ENCODE peak calls at places on chromosomes 13 and 19, in seven cellular contexts. S, V, Z, F, D, K and Y are unnamed samples.

GRCh38 chr13:92175330-92175729 is 776.9 kb downstream of the GPC5 start:
- DNase-seq in Z (no peak), K (peak; percentile 22), F (no peak), V (no peak), S (peak; percentile 62), D (peak; percentile 33), Y (no peak)

GRCh38 chr13:111393221-111393790 is 72.9 kb downstream of the TEX29 start:
- DNase-seq in V (no peak), Z (no peak), S (no peak), D (no peak), F (no peak), K (no peak), Y (no peak)

GRCh38 chr19:23957660-23958281 is 43.1 kb downstream of the ZNF726 start:
- DNase-seq in S (peak; percentile 82), K (no peak), Z (no peak), V (no peak), D (peak; percentile 11), F (no peak), Y (no peak)

GRCh38 chr19:11721681-11722080 is 17.1 kb downstream of the ZNF823 start:
- DNase-seq in K (no peak), S (no peak), V (no peak), Z (no peak), D (no peak), F (no peak), Y (no peak)

GRCh38 chr19:45472557-45473365 is 5.0 kb downstream of the FOSB start:
- DNase-seq in K (peak; percentile 32), S (no peak), V (no peak), Z (no peak), F (no peak), D (no peak), Y (no peak)

GRCh38 chr13:43319617-43320444 is 296.4 kb downstream of the DNAJC15 start:
- DNase-seq in D (no peak), K (no peak), F (no peak), S (no peak), V (no peak), Z (no peak), Y (no peak)

GRCh38 chr13:42762917-42763316 is 18.5 kb upstream of the FAM216B start:
- DNase-seq in D (no peak), F (no peak), Z (no peak), S (peak; percentile 98), K (no peak), V (no peak), Y (no peak)

GRCh38 chr19:32406161-32407003 is 812 bp downstream of the DPY19L3 start:
- DNase-seq in D (no peak), V (no peak), S (no peak), F (no peak), K (peak; percentile 76), Z (peak; percentile 80), Y (no peak)

GRCh38 chr19:33797821-33798633 is 1.4 kb downstream of the KCTD15 start:
- DNase-seq in D (peak; percentile 64), K (peak; percentile 79), V (no peak), F (no peak), S (peak; percentile 33), Z (no peak), Y (no peak)

GRCh38 chr19:18921593-18921992 is 2.1 kb downstream of the DDX49 start:
- DNase-seq in K (no peak), Z (no peak), S (no peak), F (no peak), V (no peak), D (no peak), Y (no peak)

GRCh38 chr19:39481229-39481545 is 549 bp downstream of the TIMM50 start:
- DNase-seq in K (no peak), D (no peak), F (no peak), Z (no peak), V (no peak), S (no peak), Y (no peak)

GRCh38 chr13:109735567-109735966 is 50.8 kb downstream of the IRS2 start:
- DNase-seq in Z (no peak), V (no peak), D (no peak), K (no peak), F (no peak), S (no peak), Y (no peak)

GRCh38 chr13:59112375-59112774 is 1051.4 kb downstream of the DIAPH3 start:
- DNase-seq in V (peak; percentile 19), D (peak; percentile 1), F (no peak), K (no peak), S (peak; percentile 99), Z (no peak), Y (no peak)

GRCh38 chr19:12985049-12985776 is 10.1 kb upstream of the NFIX start:
- DNase-seq in S (peak; percentile 76), K (peak; percentile 73), V (peak; percentile 94), F (no peak), Z (peak; percentile 92), D (no peak), Y (no peak)

GRCh38 chr13:26420282-26420960 is 137.1 kb upstream of the WASF3 start:
- DNase-seq in D (no peak), F (no peak), K (no peak), S (peak; percentile 10), Z (no peak), V (no peak), Y (no peak)

DNA sequence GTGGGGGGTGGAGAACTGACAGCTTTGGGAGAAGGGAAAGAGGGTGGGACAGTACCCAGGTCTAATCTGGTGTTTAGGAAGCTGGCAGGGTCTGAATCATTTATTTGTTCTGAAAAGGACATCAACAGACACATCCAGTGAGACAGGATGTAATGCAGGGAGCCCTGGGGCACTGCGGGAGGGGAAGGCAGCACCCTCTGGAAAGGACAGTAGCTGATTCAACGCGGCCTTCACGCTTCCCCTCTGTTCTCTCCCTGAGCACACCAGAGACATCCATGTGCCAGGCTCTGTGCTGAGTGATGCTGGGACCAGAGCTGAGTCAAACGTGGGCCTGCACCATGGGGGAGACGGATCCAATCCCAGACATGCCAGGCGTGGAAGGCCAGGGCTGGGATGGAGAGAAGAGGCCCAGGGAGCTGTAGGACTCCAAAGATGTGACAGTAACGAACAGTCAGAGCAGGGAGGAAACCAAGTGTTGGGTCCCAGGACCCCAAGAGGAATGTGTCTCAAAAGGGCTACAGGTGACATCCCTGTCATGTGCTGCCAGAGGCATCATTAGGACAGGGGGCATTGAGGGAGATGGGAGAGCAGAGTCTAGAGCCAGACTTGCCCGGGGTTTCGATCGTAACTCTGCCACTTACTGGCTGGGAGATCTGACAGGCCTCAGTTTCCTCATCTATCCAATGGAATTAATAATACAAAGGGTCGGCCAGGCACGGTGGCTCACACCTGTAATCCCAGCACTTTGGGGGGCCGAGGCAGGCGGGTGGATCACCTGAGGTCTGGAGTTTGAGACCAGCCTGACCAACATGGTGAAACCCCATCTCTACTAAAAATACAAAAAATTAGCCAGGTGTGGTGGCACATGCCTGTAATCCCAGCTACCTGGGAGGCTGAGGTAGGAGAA is 1.7 kb downstream of the ETFB start:
- DNase-seq in D (peak; percentile 70), S (no peak), Z (no peak), F (no peak), V (no peak), K (no peak), Y (no peak)
- TF ChIP-seq POLR2A in D (no peak), S (no peak), Z (no peak), F (no peak), V (no peak), K (no peak), Y (no peak)

GRCh38 chr19:6894313-6894712 is 6.9 kb downstream of the ADGRE1 start:
- DNase-seq in D (no peak), V (no peak), Z (no peak), K (no peak), S (no peak), F (no peak), Y (no peak)
- TF ChIP-seq POLR2A in D (no peak), V (no peak), Z (no peak), K (no peak), S (no peak), F (no peak), Y (no peak)

DNA sequence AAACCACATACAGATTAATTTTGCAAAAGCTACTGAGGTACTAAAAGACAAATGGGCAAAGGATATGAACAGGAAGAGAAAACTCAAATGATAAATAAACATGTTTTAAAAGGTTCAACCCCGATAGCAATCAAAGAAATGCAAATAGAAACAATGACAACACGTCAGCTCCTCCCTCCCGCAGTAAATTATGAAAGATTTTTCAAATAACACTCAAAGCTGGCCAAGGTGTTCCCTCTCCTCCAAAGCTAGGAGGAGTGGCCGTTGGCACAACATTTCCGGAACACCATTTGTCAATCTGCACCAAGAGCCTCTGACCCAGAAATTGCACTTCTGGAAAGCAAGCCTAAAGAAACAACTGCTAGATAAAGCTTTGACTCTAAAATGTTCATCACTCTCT is 28.3 kb downstream of the INSR start:
- DNase-seq in K (peak; percentile 61), V (peak; percentile 63), F (no peak), S (no peak), D (no peak), Z (no peak), Y (no peak)
- TF ChIP-seq POLR2A in K (no peak), V (no peak), F (no peak), S (no peak), D (no peak), Z (no peak), Y (no peak)

GRCh38 chr19:16586477-16586871 is 14.3 kb upstream of the SLC35E1 start:
- DNase-seq in K (no peak), Z (no peak), S (no peak), V (no peak), D (no peak), F (no peak), Y (no peak)
- TF ChIP-seq POLR2A in K (no peak), Z (no peak), S (no peak), V (no peak), D (no peak), F (no peak), Y (no peak)

GRCh38 chr19:1839658-1840540 is 8.4 kb downstream of the REXO1 start:
- DNase-seq in V (no peak), Z (no peak), K (no peak), D (no peak), S (no peak), F (no peak), Y (no peak)

GRCh38 chr19:1841209-1841924 is 6.9 kb downstream of the REXO1 start:
- DNase-seq in D (no peak), K (no peak), Z (no peak), S (no peak), V (no peak), F (no peak), Y (no peak)

GRCh38 chr19:1837625-1838105 is 10.6 kb downstream of the REXO1 start:
- DNase-seq in S (no peak), V (no peak), F (no peak), D (no peak), K (peak; percentile 46), Z (no peak), Y (peak; percentile 94)

GRCh38 chr19:1843116-1843515 is 5.2 kb downstream of the REXO1 start:
- DNase-seq in V (no peak), D (no peak), Z (no peak), S (no peak), F (no peak), K (no peak), Y (no peak)

DNA sequence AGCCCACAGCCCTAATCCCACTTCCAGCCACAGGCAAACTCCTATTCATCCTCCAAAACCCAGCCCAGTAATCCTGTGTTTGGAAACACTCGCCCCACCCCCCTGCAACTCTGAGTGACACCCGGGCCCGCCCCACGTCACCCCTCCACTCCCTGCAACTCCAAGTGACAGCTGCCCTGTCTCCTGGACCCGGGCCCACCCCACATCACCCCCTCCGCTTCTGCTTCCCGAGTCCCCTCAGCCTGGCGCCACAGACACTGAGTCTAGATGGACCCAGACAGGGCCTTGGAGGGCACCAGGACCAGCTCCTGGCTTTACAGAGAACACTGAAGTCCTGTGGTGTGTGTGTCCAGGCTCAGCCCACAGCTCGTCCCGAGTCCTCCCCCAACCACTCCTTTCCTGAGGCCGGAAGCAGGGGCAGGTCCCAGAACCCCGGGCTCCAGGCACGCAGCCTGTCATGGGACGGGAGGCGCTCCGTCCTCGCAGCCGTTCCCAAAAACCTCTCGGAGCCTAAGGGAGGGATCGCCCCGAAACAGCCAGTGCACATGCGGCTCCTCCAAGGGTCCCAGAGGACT is 7.7 kb downstream of the REXO1 start:
- DNase-seq in V (no peak), S (no peak), F (no peak), D (no peak), K (no peak), Z (no peak), Y (no peak)
- TF ChIP-seq POLR2A in V (no peak), S (no peak), F (no peak), D (no peak), K (no peak), Z (no peak), Y (no peak)